ENCODE peak calls at places on chromosomes 4 and X, in four cellular contexts. T is GM12878, X is HepG2, M is K562. F is an unnamed sample.

GRCh38 chr4:15811703-15812325 is 33.7 kb downstream of the CD38 start:
- DNase-seq in T (no peak), X (no peak), M (no peak), F (no peak)

GRCh38 chr4:61760820-61761219 is 560.7 kb downstream of the ADGRL3 start:
- DNase-seq in T (no peak), X (no peak), M (no peak), F (no peak)

GRCh38 chr4:5366421-5366820 is 315.1 kb downstream of the STK32B start:
- DNase-seq in T (no peak), X (no peak), M (no peak), F (no peak)

GRCh38 chrX:107712231-107713204 is 63.1 kb downstream of the TSC22D3 start:
- DNase-seq in T (no peak), X (no peak), M (no peak), F (no peak)

GRCh38 chr4:47933798-47934197 is 19.4 kb upstream of the NFXL1 start:
- DNase-seq in T (no peak), X (peak; percentile 32), M (peak; percentile 42), F (no peak)

GRCh38 chr4:36432556-36432955 is 151.1 kb downstream of the DTHD1 start:
- DNase-seq in T (no peak), X (no peak), M (no peak), F (no peak)

GRCh38 chr4:144296941-144297340 is 156.4 kb upstream of the GYPA start:
- DNase-seq in T (no peak), X (no peak), M (no peak), F (no peak)

GRCh38 chrX:148537556-148538182 is 37.3 kb downstream of the AFF2 start:
- DNase-seq in T (no peak), X (no peak), M (peak; percentile 5), F (no peak)

GRCh38 chrX:40644821-40645358 is 2.5 kb downstream of the CXorf38 start:
- DNase-seq in T (peak; percentile 68), X (peak; percentile 5), M (peak; percentile 50), F (no peak)

GRCh38 chrX:1673337-1673736 is 58.5 kb downstream of the ASMT start:
- DNase-seq in T (no peak), X (peak; percentile 27), M (peak; percentile 19), F (peak; percentile 67)

GRCh38 chr4:77151246-77151645 is 5.8 kb upstream of the CCNG2 start:
- DNase-seq in T (no peak), X (no peak), M (no peak), F (no peak)

GRCh38 chr4:20255823-20256222 is 4.1 kb downstream of the SLIT2 start:
- DNase-seq in T (no peak), X (no peak), M (no peak), F (no peak)

GRCh38 chrX:18755651-18756050 is 48.2 kb downstream of the PPEF1 start:
- DNase-seq in T (no peak), X (no peak), M (no peak), F (no peak)

GRCh38 chrX:42519666-42520231 is 258.2 kb downstream of the PPP1R2C start:
- DNase-seq in T (no peak), X (no peak), M (peak; percentile 1), F (no peak)

GRCh38 chr4:86055898-86056297 is 304.0 kb downstream of the MAPK10 start:
- DNase-seq in T (no peak), X (no peak), M (no peak), F (no peak)

GRCh38 chr4:158033416-158033863 is 139.4 kb downstream of the GASK1B start:
- DNase-seq in T (no peak), X (peak; percentile 19), M (no peak), F (no peak)

GRCh38 chrX:40755291-40756249 is 20.2 kb upstream of the MED14 start:
- DNase-seq in T (no peak), X (no peak), M (no peak), F (no peak)

GRCh38 chr4:138887341-138887740 is 128.2 kb upstream of the NOCT start:
- DNase-seq in T (no peak), X (no peak), M (no peak), F (no peak)

GRCh38 chr4:19880205-19880604 is 371.5 kb upstream of the SLIT2 start:
- DNase-seq in T (no peak), X (no peak), M (no peak), F (no peak)

GRCh38 chrX:74923942-74924448 is 1.3 kb downstream of the NEXMIF start:
- DNase-seq in T (no peak), X (no peak), M (no peak), F (peak; percentile 15)

GRCh38 chrX:7746861-7747260 is 96.1 kb upstream of the VCX start:
- DNase-seq in T (no peak), X (no peak), M (no peak), F (no peak)

GRCh38 chr4:1539859-1540600 is 133.8 kb upstream of the NKX1-1 start:
- DNase-seq in T (no peak), X (no peak), M (no peak), F (no peak)

GRCh38 chr4:125042031-125042430 is 272.7 kb upstream of the FAT4 start:
- DNase-seq in T (no peak), X (no peak), M (no peak), F (no peak)

GRCh38 chr4:4326136-4326535 is 36.1 kb downstream of the ZBTB49 start:
- DNase-seq in T (no peak), X (no peak), M (no peak), F (no peak)
- TF ChIP-seq TCF7 in T (no peak), X (no peak), M (no peak), F (no peak)

DNA sequence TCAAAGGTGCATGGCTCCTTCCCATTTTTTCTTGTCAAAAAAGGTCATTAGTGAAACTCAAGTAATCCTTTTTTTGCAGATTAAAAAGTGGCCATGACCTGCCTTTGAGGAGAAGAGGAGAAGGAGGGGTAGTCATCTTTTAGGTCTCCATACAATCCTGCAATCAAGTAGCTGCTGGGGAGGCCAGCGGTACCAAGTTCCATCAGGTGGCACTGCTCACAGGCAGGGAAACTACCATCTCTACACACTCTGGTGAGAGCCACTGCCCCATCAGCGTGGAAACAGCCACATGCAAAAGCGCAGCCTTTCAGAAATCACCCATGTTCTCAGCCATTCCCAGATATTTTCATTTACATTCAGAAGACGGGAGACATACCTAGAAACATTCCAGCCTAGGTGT is 162.0 kb downstream of the TSPAN5 start:
- DNase-seq in T (no peak), X (no peak), M (no peak), F (no peak)
- TF ChIP-seq TCF7 in T (no peak), X (no peak), M (no peak), F (no peak)

GRCh38 chr4:119682080-119682479 is 53.5 kb upstream of the PDE5A start:
- DNase-seq in T (no peak), X (no peak), M (no peak), F (no peak)

GRCh38 chr4:119684463-119684862 is 55.9 kb upstream of the PDE5A start:
- DNase-seq in T (no peak), X (no peak), M (no peak), F (no peak)

GRCh38 chr4:119679251-119679650 is 50.6 kb upstream of the PDE5A start:
- DNase-seq in T (no peak), X (no peak), M (no peak), F (no peak)

GRCh38 chr4:119678761-119679160 is 50.2 kb upstream of the PDE5A start:
- DNase-seq in T (no peak), X (no peak), M (no peak), F (no peak)

DNA sequence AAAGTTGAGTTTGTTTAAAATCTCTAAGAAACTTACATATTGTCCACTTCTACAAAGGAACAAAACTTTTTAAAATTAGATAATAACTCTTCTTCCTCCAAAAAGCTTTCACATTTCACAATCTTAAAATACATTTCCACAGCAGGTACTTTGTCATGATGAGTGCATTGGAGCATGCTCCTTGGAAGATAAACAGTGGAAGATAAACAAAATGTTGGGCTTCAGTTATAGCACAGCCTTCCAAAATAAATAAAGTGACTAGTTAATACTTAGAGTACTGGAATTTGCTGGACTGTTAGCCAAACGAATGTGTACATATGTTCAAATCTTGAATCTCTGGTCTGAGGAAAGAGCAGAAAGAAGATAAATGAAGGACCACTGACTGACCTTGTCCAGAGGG is 54.9 kb upstream of the PDE5A start:
- DNase-seq in T (no peak), X (no peak), M (no peak), F (no peak)
- TF ChIP-seq TCF7 in T (no peak), X (no peak), M (no peak), F (no peak)

GRCh38 chr4:40577588-40578253 is 51.9 kb downstream of the RBM47 start:
- DNase-seq in T (no peak), X (no peak), M (no peak), F (no peak)

GRCh38 chr4:40579983-40580382 is 49.7 kb downstream of the RBM47 start:
- DNase-seq in T (no peak), X (no peak), M (no peak), F (no peak)

GRCh38 chr4:40575846-40576245 is 53.8 kb downstream of the RBM47 start:
- DNase-seq in T (no peak), X (no peak), M (no peak), F (peak; percentile 22)

GRCh38 chr4:40573593-40574311 is 55.9 kb downstream of the RBM47 start:
- DNase-seq in T (peak; percentile 45), X (no peak), M (no peak), F (no peak)

GRCh38 chr4:40576651-40577480 is 52.8 kb downstream of the RBM47 start:
- DNase-seq in T (peak; percentile 82), X (peak; percentile 98), M (peak; percentile 15), F (no peak)
- TF ChIP-seq TCF7 in T (no peak), X (no peak), M (no peak), F (no peak)

GRCh38 chr4:22515888-22516541 is at the start of gene ADGRA3:
- DNase-seq in T (no peak), X (peak; percentile 56), M (peak; percentile 15), F (peak; percentile 77)
- TF ChIP-seq TCF7 in T (no peak), X (no peak), M (no peak), F (no peak)

DNA sequence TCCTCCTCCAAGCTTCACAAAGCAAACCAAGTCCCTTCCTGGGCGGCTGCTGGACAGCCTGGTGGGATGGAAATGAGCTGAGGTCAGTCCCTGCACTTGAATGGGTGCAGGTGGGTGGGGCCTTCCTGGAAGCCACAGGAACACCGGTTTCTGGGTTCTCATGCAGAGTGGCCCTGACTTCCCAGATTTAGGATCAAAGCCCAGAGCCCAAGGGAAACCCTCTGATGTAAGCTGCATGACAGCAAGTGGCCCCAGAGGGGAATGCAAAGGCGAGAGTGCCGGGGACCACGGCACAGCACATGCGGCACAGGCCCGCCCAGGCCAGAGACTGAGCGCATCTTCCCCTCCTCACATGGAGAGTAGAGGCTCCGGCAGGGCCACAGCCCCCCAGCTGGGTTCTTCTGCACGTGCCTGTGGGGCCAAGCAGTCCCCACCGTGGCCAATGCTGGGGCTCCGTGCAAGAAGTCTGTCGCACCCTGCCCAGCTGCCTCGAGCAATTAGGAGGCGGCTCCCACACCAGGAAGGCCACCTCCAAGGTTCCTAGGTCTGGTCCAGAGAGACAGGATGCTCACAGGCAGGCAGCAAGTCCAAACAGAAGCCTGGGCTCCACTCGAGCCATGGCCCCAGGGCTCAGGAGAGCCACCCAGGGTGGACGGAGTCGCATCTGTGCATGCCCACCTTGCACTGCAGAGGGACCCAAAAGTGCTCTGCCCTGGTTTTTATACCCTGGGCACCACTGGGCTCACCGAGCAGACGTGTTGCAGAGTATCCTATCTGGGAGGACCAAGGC is 83.0 kb downstream of the HTRA3 start:
- DNase-seq in T (no peak), X (no peak), M (no peak), F (no peak)
- TF ChIP-seq TCF7 in T (no peak), X (no peak), M (no peak), F (no peak)

GRCh38 chr4:153374471-153374870 is 30.0 kb downstream of the MND1 start:
- DNase-seq in T (no peak), X (no peak), M (no peak), F (no peak)
- TF ChIP-seq TCF7 in T (no peak), X (no peak), M (no peak), F (no peak)

F was measured in WTC11.